ENCODE peak calls at places on chromosomes 1 and 21, in six cellular contexts. H, E, A, O, V and T are unnamed samples.

GRCh38 chr21:37207441-37208009 is 59.6 kb downstream of the VPS26C start:
- DNase-seq in H (no peak), A (no peak), V (peak), E (no peak), O (no peak), T (no peak)

GRCh38 chr1:153608089-153608672 is 4.8 kb downstream of the S100A16 start:
- DNase-seq in O (no peak), A (no peak), H (no peak), V (no peak), E (peak), T (peak)

GRCh38 chr1:94247146-94248094 is 10.0 kb upstream of the ARHGAP29 start:
- DNase-seq in H (peak), A (peak), E (peak), V (peak), O (peak), T (peak)

GRCh38 chr1:200866521-200866920 is 6.3 kb upstream of the GPR25 start:
- DNase-seq in A (no peak), V (no peak), O (peak), H (no peak), E (no peak), T (no peak)

GRCh38 chr1:34412597-34413392 is 236.1 kb downstream of the C1orf94 start:
- DNase-seq in H (no peak), O (no peak), E (no peak), A (no peak), V (no peak), T (no peak)

GRCh38 chr1:236395780-236396664 is 1.9 kb downstream of the EDARADD start:
- DNase-seq in E (no peak), A (peak), O (peak), V (no peak), H (no peak), T (no peak)

GRCh38 chr1:25832336-25833037 is 12.7 kb downstream of the MTFR1L start:
- DNase-seq in E (no peak), O (no peak), H (no peak), A (no peak), V (no peak), T (no peak)

GRCh38 chr1:24281591-24281990 is 37.6 kb upstream of the GRHL3 start:
- DNase-seq in A (no peak), E (no peak), O (no peak), H (no peak), V (no peak), T (no peak)

GRCh38 chr1:233406339-233406960 is 78.9 kb downstream of the MAP3K21 start:
- DNase-seq in H (no peak), V (no peak), A (no peak), E (no peak), O (no peak), T (no peak)

GRCh38 chr1:94648225-94649007 is 106.9 kb upstream of the F3 start:
- DNase-seq in V (no peak), A (peak), H (no peak), O (peak), E (no peak), T (peak)

GRCh38 chr1:42765832-42766722 is 751 bp downstream of the P3H1 start:
- DNase-seq in A (peak), V (peak), O (peak), E (peak), H (peak), T (peak)

GRCh38 chr1:178502330-178502714 is 5.6 kb upstream of the CLEC20A start:
- DNase-seq in E (no peak), A (no peak), O (no peak), V (no peak), H (no peak), T (no peak)

GRCh38 chr21:37264808-37265207 is 2.3 kb downstream of the VPS26C start:
- DNase-seq in E (no peak), O (no peak), H (no peak), V (no peak), A (no peak), T (no peak)

GRCh38 chr1:43705982-43706597 is 1.2 kb upstream of the ST3GAL3 start:
- DNase-seq in A (no peak), V (no peak), E (peak), O (no peak), H (no peak), T (peak)

GRCh38 chr1:23792151-23792945 is 1.4 kb downstream of the LYPLA2 start:
- DNase-seq in V (no peak), O (no peak), A (no peak), E (no peak), H (no peak), T (no peak)

GRCh38 chr1:174262747-174263241 is 103.5 kb downstream of the RABGAP1L start:
- DNase-seq in E (peak), V (peak), A (peak), O (peak), H (no peak), T (peak)

GRCh38 chr1:207745285-207745684 is 6.6 kb upstream of the CD46 start:
- DNase-seq in H (no peak), V (no peak), O (no peak), A (no peak), E (no peak), T (no peak)

GRCh38 chr21:25858328-25858727 is 123.6 kb downstream of the GABPA start:
- DNase-seq in V (no peak), E (no peak), O (no peak), A (no peak), H (no peak), T (no peak)

GRCh38 chr1:2324553-2325366 is 66.6 kb downstream of the MORN1 start:
- DNase-seq in A (no peak), V (no peak), H (no peak), O (no peak), E (no peak), T (no peak)

GRCh38 chr1:153921803-153922075 is 1.0 kb downstream of the GATAD2B start:
- DNase-seq in A (no peak), E (no peak), O (no peak), V (no peak), H (no peak), T (peak)

GRCh38 chr1:3348196-3348865 is 106.1 kb upstream of the ARHGEF16 start:
- DNase-seq in O (no peak), V (no peak), E (no peak), A (no peak), H (no peak), T (no peak)

GRCh38 chr21:15754640-15755039 is 24.9 kb downstream of the USP25 start:
- DNase-seq in V (peak), O (no peak), A (no peak), H (no peak), E (peak), T (peak)

GRCh38 chr1:223761416-223761815 is 49.1 kb downstream of the CAPN2 start:
- DNase-seq in E (no peak), H (no peak), V (no peak), O (no peak), A (no peak), T (no peak)

GRCh38 chr1:34870395-34870794 is 10.8 kb upstream of the SMIM12 start:
- DNase-seq in H (no peak), E (no peak), V (no peak), O (no peak), A (no peak), T (no peak)

GRCh38 chr1:55827350-55827749 is 612.2 kb upstream of the USP24 start:
- DNase-seq in A (no peak), E (peak), O (no peak), V (peak), H (no peak), T (no peak)

GRCh38 chr1:155174334-155175280 is 958 bp downstream of the TRIM46 start:
- DNase-seq in E (no peak), V (no peak), O (peak), H (peak), A (no peak), T (peak)

GRCh38 chr21:33024278-33025103 is 1.2 kb upstream of the OLIG2 start:
- DNase-seq in V (no peak), A (no peak), H (no peak), O (no peak), E (no peak), T (no peak)

GRCh38 chr1:180632326-180633088 is 685 bp downstream of the XPR1 start:
- DNase-seq in E (peak), H (peak), O (peak), A (peak), V (peak), T (peak)

GRCh38 chr1:228283476-228284147 is 75.8 kb downstream of the OBSCN start:
- DNase-seq in H (no peak), E (no peak), V (no peak), O (no peak), A (no peak), T (no peak)

GRCh38 chr1:216111842-216112241 is 311.4 kb downstream of the USH2A start:
- DNase-seq in E (no peak), O (no peak), V (no peak), H (no peak), A (no peak), T (no peak)
- TF ChIP-seq CTCF in E (no peak), O (no peak), V (no peak), H (no peak), A (no peak), T (no peak)

GRCh38 chr1:246947255-246947654 is 15.5 kb upstream of the AHCTF1 start:
- DNase-seq in A (no peak), H (no peak), O (no peak), V (peak), E (no peak), T (peak)
- TF ChIP-seq JUN in A (no peak), H (no peak), O (no peak), V (no peak), E (no peak), T (peak)

DNA sequence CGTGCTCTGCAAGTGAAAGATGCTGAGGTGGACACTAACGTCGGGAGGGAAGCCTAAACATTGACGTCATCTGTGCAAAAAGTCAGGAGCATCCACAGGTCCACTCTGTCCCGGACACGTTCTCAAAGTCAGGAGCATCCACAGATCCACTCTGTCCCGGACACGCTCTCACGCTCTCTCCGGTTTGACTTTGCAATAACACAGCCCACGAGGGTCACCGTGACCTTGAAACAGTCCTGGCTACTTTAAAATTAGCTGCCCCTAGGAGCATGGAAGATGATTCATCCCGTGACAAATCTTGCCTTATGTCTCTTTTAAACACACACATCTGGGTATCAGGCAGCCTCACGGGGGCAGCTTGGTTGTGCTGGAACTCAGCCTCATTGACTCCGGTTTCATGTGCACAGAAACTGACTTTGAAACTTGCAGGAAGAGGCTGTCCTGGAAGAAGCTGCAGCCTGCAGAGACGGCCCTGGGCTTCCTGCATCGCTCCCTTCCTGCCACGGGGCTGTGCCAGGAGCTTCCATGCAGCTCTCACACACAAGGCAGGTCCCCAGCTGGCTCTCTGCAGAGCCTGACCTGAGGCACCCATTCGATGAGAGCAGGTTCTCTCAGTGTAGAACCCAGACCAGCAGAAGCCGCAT is 18.1 kb upstream of the COL18A1 start:
- DNase-seq in H (no peak), O (no peak), V (no peak), A (peak), E (peak), T (peak)
- TF ChIP-seq CTCF in H (no peak), O (no peak), V (peak), A (peak), E (no peak), T (no peak)

GRCh38 chr1:182368903-182369302 is 22.7 kb downstream of the GLUL start:
- DNase-seq in V (no peak), E (no peak), H (no peak), O (no peak), A (no peak), T (no peak)
- TF ChIP-seq JUN in V (no peak), E (no peak), H (no peak), O (no peak), A (no peak), T (no peak)

GRCh38 chr1:234848972-234849641 is 239.1 kb upstream of the IRF2BP2 start:
- DNase-seq in H (no peak), E (peak), A (no peak), O (no peak), V (no peak), T (no peak)
- TF ChIP-seq CTCF in H (no peak), E (no peak), A (peak), O (peak), V (no peak), T (no peak)

DNA sequence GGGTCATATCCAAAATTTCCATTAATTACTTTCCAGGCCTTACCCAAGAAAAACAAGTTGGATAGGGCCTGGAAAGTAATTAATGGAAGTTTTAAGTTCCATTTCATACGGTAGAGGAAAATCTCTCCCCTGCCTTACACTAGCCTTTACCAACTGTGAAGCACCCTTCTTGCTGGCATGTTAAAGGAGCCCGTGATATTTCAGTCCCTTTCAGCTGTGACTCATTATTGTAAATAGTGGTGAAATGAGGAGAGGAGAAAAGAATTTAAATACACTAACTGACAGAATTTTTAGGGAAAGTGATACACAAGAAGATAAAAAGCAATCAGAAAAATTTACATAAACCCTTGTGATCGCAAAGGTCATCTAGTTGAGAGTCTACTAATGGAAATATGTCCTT is 20.3 kb upstream of the KAZN start:
- DNase-seq in E (no peak), O (no peak), A (no peak), V (no peak), H (no peak), T (no peak)
- TF ChIP-seq JUN in E (no peak), O (no peak), A (no peak), V (no peak), H (no peak), T (no peak)

GRCh38 chr1:17573518-17574041 is 34.1 kb downstream of the ARHGEF10L start:
- DNase-seq in A (no peak), V (peak), E (no peak), H (peak), O (no peak), T (no peak)

GRCh38 chr1:17569200-17570139 is 30.0 kb downstream of the ARHGEF10L start:
- DNase-seq in H (no peak), O (no peak), V (peak), E (no peak), A (peak), T (no peak)

GRCh38 chr1:17570228-17570627 is 30.7 kb downstream of the ARHGEF10L start:
- DNase-seq in H (no peak), A (no peak), E (no peak), O (no peak), V (no peak), T (no peak)

GRCh38 chr1:17574502-17574901 is 35.0 kb downstream of the ARHGEF10L start:
- DNase-seq in O (no peak), H (peak), V (no peak), E (no peak), A (no peak), T (no peak)

GRCh38 chr1:17572264-17572985 is 32.9 kb downstream of the ARHGEF10L start:
- DNase-seq in E (no peak), O (no peak), V (no peak), A (peak), H (peak), T (no peak)
- TF ChIP-seq CTCF in E (no peak), O (peak), V (peak), A (peak), H (peak), T (no peak)

GRCh38 chr1:68481041-68481440 is 15.8 kb downstream of the DEPDC1 start:
- DNase-seq in E (no peak), O (no peak), H (no peak), V (no peak), A (no peak), T (no peak)
- TF ChIP-seq JUN in E (no peak), O (no peak), H (no peak), V (no peak), A (no peak), T (no peak)